ENCODE peak calls at places on chromosomes 6 and 20, in eight cellular contexts. One of them, this sample, is unnamed. For H3K36me3, the result is how much of the 10 kb centered on the place peaks cover.

GRCh38 chr6:147287869-147288271 is 83.7 kb downstream of the STXBP5 start:
- DNase-seq in HCT116: peak
- DNase-seq in K562: no peak
- DNase-seq in HepG2: no peak
- DNase-seq in GM23338: no peak
- DNase-seq in GM12878: no peak
- DNase-seq in endothelial cell of umbilical vein: peak
- DNase-seq in H1: no peak
- DNase-seq in this sample: peak

GRCh38 chr6:21900730-21901129 is 307.2 kb downstream of the SOX4 start:
- DNase-seq in HCT116: no peak
- DNase-seq in K562: no peak
- DNase-seq in HepG2: no peak
- DNase-seq in GM23338: no peak
- DNase-seq in GM12878: no peak
- DNase-seq in endothelial cell of umbilical vein: peak
- DNase-seq in H1: no peak
- DNase-seq in this sample: no peak

GRCh38 chr20:46963758-46964181 is 69.1 kb downstream of the EYA2 start:
- DNase-seq in HCT116: no peak
- DNase-seq in K562: no peak
- DNase-seq in HepG2: no peak
- DNase-seq in GM23338: no peak
- DNase-seq in GM12878: no peak
- DNase-seq in endothelial cell of umbilical vein: no peak
- DNase-seq in H1: no peak
- DNase-seq in this sample: no peak

GRCh38 chr6:148830614-148831013 is 83.8 kb downstream of the UST start:
- DNase-seq in HCT116: no peak
- DNase-seq in K562: no peak
- DNase-seq in HepG2: no peak
- DNase-seq in GM23338: no peak
- DNase-seq in GM12878: no peak
- DNase-seq in endothelial cell of umbilical vein: no peak
- DNase-seq in H1: no peak
- DNase-seq in this sample: no peak

GRCh38 chr6:166025149-166025898 is 142.3 kb downstream of the TBXT start:
- DNase-seq in HCT116: no peak
- DNase-seq in K562: no peak
- DNase-seq in HepG2: no peak
- DNase-seq in GM23338: no peak
- DNase-seq in GM12878: no peak
- DNase-seq in endothelial cell of umbilical vein: no peak
- DNase-seq in H1: no peak
- DNase-seq in this sample: no peak

GRCh38 chr6:7673063-7673536 is 52.8 kb upstream of the BMP6 start:
- DNase-seq in HCT116: peak
- DNase-seq in K562: peak
- DNase-seq in HepG2: no peak
- DNase-seq in GM23338: peak
- DNase-seq in GM12878: no peak
- DNase-seq in endothelial cell of umbilical vein: peak
- DNase-seq in H1: peak
- DNase-seq in this sample: no peak

GRCh38 chr6:140845666-140846065 is 1287.1 kb upstream of the GJE1 start:
- DNase-seq in HCT116: no peak
- DNase-seq in K562: no peak
- DNase-seq in HepG2: no peak
- DNase-seq in GM23338: no peak
- DNase-seq in GM12878: no peak
- DNase-seq in endothelial cell of umbilical vein: no peak
- DNase-seq in H1: no peak
- DNase-seq in this sample: no peak

GRCh38 chr20:17691758-17692157 is 8.0 kb upstream of the BANF2 start:
- DNase-seq in HCT116: no peak
- DNase-seq in K562: no peak
- DNase-seq in HepG2: no peak
- DNase-seq in GM23338: no peak
- DNase-seq in GM12878: no peak
- DNase-seq in endothelial cell of umbilical vein: no peak
- DNase-seq in H1: no peak
- DNase-seq in this sample: no peak

GRCh38 chr6:155126727-155127439 is 131.8 kb downstream of the TIAM2 start:
- DNase-seq in HCT116: peak
- DNase-seq in K562: no peak
- DNase-seq in HepG2: peak
- DNase-seq in GM23338: no peak
- DNase-seq in GM12878: no peak
- DNase-seq in endothelial cell of umbilical vein: peak
- DNase-seq in H1: no peak
- DNase-seq in this sample: no peak

GRCh38 chr20:44693625-44694024 is 21.5 kb upstream of the CCN5 start:
- DNase-seq in HCT116: no peak
- DNase-seq in K562: no peak
- DNase-seq in HepG2: no peak
- DNase-seq in GM23338: no peak
- DNase-seq in GM12878: no peak
- DNase-seq in endothelial cell of umbilical vein: no peak
- DNase-seq in H1: no peak
- DNase-seq in this sample: no peak

GRCh38 chr6:24827162-24827561 is 28.4 kb upstream of the ARMH2 start:
- DNase-seq in HCT116: no peak
- DNase-seq in K562: no peak
- DNase-seq in HepG2: no peak
- DNase-seq in GM23338: no peak
- DNase-seq in GM12878: no peak
- DNase-seq in endothelial cell of umbilical vein: no peak
- DNase-seq in H1: no peak
- DNase-seq in this sample: no peak

GRCh38 chr6:54579011-54579410 is 267.6 kb upstream of the FAM83B start:
- DNase-seq in HCT116: no peak
- DNase-seq in K562: no peak
- DNase-seq in HepG2: no peak
- DNase-seq in GM23338: peak
- DNase-seq in GM12878: no peak
- DNase-seq in endothelial cell of umbilical vein: no peak
- DNase-seq in H1: no peak
- DNase-seq in this sample: no peak

GRCh38 chr6:164322533-164322932 is 908.0 kb downstream of the QKI start:
- DNase-seq in HCT116: no peak
- DNase-seq in K562: no peak
- DNase-seq in HepG2: no peak
- DNase-seq in GM23338: no peak
- DNase-seq in GM12878: no peak
- DNase-seq in endothelial cell of umbilical vein: peak
- DNase-seq in H1: no peak
- DNase-seq in this sample: no peak

GRCh38 chr6:132020138-132020551 is 69.0 kb upstream of the CCN2 start:
- DNase-seq in HCT116: no peak
- DNase-seq in K562: no peak
- DNase-seq in HepG2: no peak
- DNase-seq in GM23338: no peak
- DNase-seq in GM12878: no peak
- DNase-seq in endothelial cell of umbilical vein: peak
- DNase-seq in H1: no peak
- DNase-seq in this sample: no peak

GRCh38 chr6:79833264-79833663 is 114.1 kb downstream of the ELOVL4 start:
- DNase-seq in HCT116: no peak
- DNase-seq in K562: no peak
- DNase-seq in HepG2: no peak
- DNase-seq in GM23338: no peak
- DNase-seq in GM12878: no peak
- DNase-seq in endothelial cell of umbilical vein: no peak
- DNase-seq in H1: no peak
- DNase-seq in this sample: peak

GRCh38 chr6:97947841-97948240 is 664.8 kb upstream of the MMS22L start:
- DNase-seq in HCT116: peak
- DNase-seq in K562: no peak
- DNase-seq in HepG2: peak
- DNase-seq in GM23338: no peak
- DNase-seq in GM12878: no peak
- DNase-seq in endothelial cell of umbilical vein: peak
- DNase-seq in H1: no peak
- DNase-seq in this sample: peak

GRCh38 chr20:50533061-50533460 is 22.9 kb downstream of the PTPN1 start:
- DNase-seq in HCT116: no peak
- DNase-seq in K562: no peak
- DNase-seq in HepG2: no peak
- DNase-seq in GM23338: no peak
- DNase-seq in GM12878: no peak
- DNase-seq in endothelial cell of umbilical vein: no peak
- DNase-seq in H1: no peak
- DNase-seq in this sample: no peak

GRCh38 chr20:51346686-51347485 is 195.6 kb downstream of the NFATC2 start:
- DNase-seq in HCT116: no peak
- DNase-seq in K562: no peak
- DNase-seq in HepG2: no peak
- DNase-seq in GM23338: no peak
- DNase-seq in GM12878: no peak
- DNase-seq in endothelial cell of umbilical vein: no peak
- DNase-seq in H1: no peak
- DNase-seq in this sample: no peak

GRCh38 chr6:2917065-2917464 is 14.0 kb upstream of the SERPINB9 start:
- DNase-seq in HCT116: no peak
- DNase-seq in K562: peak
- DNase-seq in HepG2: no peak
- DNase-seq in GM23338: peak
- DNase-seq in GM12878: no peak
- DNase-seq in endothelial cell of umbilical vein: no peak
- DNase-seq in H1: peak
- DNase-seq in this sample: no peak

GRCh38 chr6:113690255-113690956 is 166.7 kb upstream of the MARCKS start:
- DNase-seq in HCT116: no peak
- DNase-seq in K562: no peak
- DNase-seq in HepG2: peak
- DNase-seq in GM23338: no peak
- DNase-seq in GM12878: peak
- DNase-seq in endothelial cell of umbilical vein: peak
- DNase-seq in H1: no peak
- DNase-seq in this sample: no peak

GRCh38 chr6:148295261-148295887 is 47.3 kb upstream of the SASH1 start:
- DNase-seq in HCT116: no peak
- DNase-seq in K562: no peak
- DNase-seq in HepG2: no peak
- DNase-seq in GM23338: no peak
- DNase-seq in GM12878: no peak
- DNase-seq in endothelial cell of umbilical vein: no peak
- DNase-seq in H1: no peak
- DNase-seq in this sample: no peak

GRCh38 chr20:40632346-40632976 is 56.6 kb downstream of the MAFB start:
- DNase-seq in HCT116: no peak
- DNase-seq in K562: no peak
- DNase-seq in HepG2: no peak
- DNase-seq in GM23338: no peak
- DNase-seq in GM12878: no peak
- DNase-seq in endothelial cell of umbilical vein: no peak
- DNase-seq in H1: no peak
- DNase-seq in this sample: no peak

GRCh38 chr6:151432650-151433049 is 19.3 kb downstream of the RMND1 start:
- DNase-seq in HCT116: no peak
- DNase-seq in K562: no peak
- DNase-seq in HepG2: no peak
- DNase-seq in GM23338: no peak
- DNase-seq in GM12878: no peak
- DNase-seq in endothelial cell of umbilical vein: no peak
- DNase-seq in H1: no peak
- DNase-seq in this sample: peak
- H3K36me3 ChIP-seq in HCT116: under half
- H3K36me3 ChIP-seq in K562: half or more
- H3K36me3 ChIP-seq in HepG2: under half
- H3K36me3 ChIP-seq in GM23338: under half
- H3K36me3 ChIP-seq in GM12878: under half
- H3K36me3 ChIP-seq in endothelial cell of umbilical vein: under half
- H3K36me3 ChIP-seq in H1: under half
- H3K36me3 ChIP-seq in this sample: half or more

GRCh38 chr6:106360410-106360988 is at the start of gene CRYBG1:
- DNase-seq in HCT116: peak
- DNase-seq in K562: peak
- DNase-seq in HepG2: peak
- DNase-seq in GM23338: peak
- DNase-seq in GM12878: no peak
- DNase-seq in endothelial cell of umbilical vein: peak
- DNase-seq in H1: peak
- DNase-seq in this sample: no peak
- TF ChIP-seq EZH2 in HCT116: no peak
- TF ChIP-seq EZH2 in K562: no peak
- TF ChIP-seq EZH2 in HepG2: peak
- TF ChIP-seq EZH2 in GM23338: no peak
- TF ChIP-seq EZH2 in GM12878: no peak
- TF ChIP-seq EZH2 in endothelial cell of umbilical vein: no peak
- TF ChIP-seq EZH2 in H1: no peak
- TF ChIP-seq EZH2 in this sample: no peak

DNA sequence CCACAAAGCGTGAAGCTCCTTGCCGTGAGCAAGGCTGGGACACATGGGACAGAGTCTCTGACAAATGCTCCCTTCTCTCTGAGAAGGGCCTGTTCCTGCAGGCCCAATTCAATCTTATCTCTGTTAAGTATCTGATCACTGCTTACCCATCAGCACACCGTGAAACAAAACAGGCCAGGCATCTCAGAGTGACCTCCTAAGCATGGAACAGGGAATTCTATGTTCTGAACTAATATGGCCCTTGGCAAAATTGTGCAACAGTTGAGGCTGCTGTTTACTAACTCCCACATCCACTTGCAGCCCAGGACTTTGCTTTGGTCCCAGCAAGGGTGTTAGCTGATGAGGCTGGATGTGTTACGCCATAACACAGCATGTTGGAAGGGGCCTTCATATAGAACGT is 79.2 kb downstream of the GCLC start:
- DNase-seq in HCT116: no peak
- DNase-seq in K562: no peak
- DNase-seq in HepG2: peak
- DNase-seq in GM23338: no peak
- DNase-seq in GM12878: no peak
- DNase-seq in endothelial cell of umbilical vein: no peak
- DNase-seq in H1: no peak
- DNase-seq in this sample: no peak
- TF ChIP-seq POLR2AphosphoS5 in HCT116: no peak
- TF ChIP-seq POLR2AphosphoS5 in K562: no peak
- TF ChIP-seq POLR2AphosphoS5 in HepG2: no peak
- TF ChIP-seq POLR2AphosphoS5 in GM23338: no peak
- TF ChIP-seq POLR2AphosphoS5 in GM12878: no peak
- TF ChIP-seq POLR2AphosphoS5 in endothelial cell of umbilical vein: no peak
- TF ChIP-seq POLR2AphosphoS5 in H1: no peak
- TF ChIP-seq POLR2AphosphoS5 in this sample: no peak

DNA sequence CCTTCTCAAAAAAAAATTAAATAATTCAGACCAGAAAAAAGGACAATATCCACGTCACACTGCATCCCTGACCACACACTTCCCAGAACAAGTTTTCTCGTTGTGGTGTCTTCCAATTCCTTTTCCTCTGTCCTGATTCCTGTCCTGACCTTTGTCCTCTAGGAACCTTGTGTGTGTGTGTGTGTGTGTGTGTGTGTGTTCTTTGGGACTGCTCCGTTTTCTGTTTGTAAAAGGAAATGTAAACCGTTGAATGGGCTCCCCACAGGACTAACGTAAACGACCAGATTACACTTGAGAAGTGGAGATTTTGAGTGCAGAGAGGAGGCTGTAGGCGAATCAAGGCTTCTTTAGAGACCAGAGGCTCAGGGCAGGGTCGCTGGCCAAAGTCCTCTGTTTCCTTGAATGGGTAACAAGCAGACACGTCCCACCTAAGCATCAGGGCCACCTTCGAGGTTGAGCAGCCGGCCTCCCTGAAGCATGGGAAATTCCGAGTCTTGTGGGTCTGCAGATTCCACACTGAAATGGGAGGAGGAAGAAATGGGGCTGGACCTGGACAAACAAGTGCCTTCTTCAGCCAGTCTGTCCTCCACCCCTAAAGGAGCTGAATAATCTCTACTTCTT is 7.3 kb downstream of the ZBTB46 start:
- DNase-seq in HCT116: no peak
- DNase-seq in K562: no peak
- DNase-seq in HepG2: peak
- DNase-seq in GM23338: no peak
- DNase-seq in GM12878: no peak
- DNase-seq in endothelial cell of umbilical vein: no peak
- DNase-seq in H1: no peak
- DNase-seq in this sample: no peak
- H3K36me3 ChIP-seq in HCT116: under half
- H3K36me3 ChIP-seq in K562: under half
- H3K36me3 ChIP-seq in HepG2: under half
- H3K36me3 ChIP-seq in GM23338: under half
- H3K36me3 ChIP-seq in GM12878: under half
- H3K36me3 ChIP-seq in endothelial cell of umbilical vein: under half
- H3K36me3 ChIP-seq in H1: under half
- H3K36me3 ChIP-seq in this sample: under half

This sample was measured in SK-N-MC.